ENCODE peak calls at places on chromosomes 5 and 9, in ten cellular contexts. L, M, X, Q, H, U, T, K, D and J are unnamed samples.

GRCh38 chr5:145953202-145953601 is 16.8 kb downstream of the SH3RF2 start:
- DNase-seq in L (no peak), M (no peak), X (no peak), Q (no peak), H (no peak), U (no peak), T (no peak), K (no peak), D (no peak), J (no peak)

GRCh38 chr5:112795944-112796678 is 58.4 kb downstream of the APC start:
- DNase-seq in L (no peak), M (peak), X (no peak), Q (no peak), H (no peak), U (no peak), T (no peak), K (no peak), D (no peak), J (no peak)

GRCh38 chr5:135999396-136000139 is 29.2 kb upstream of the TGFBI start:
- DNase-seq in L (peak), M (peak), X (no peak), Q (peak), H (no peak), U (no peak), T (no peak), K (no peak), D (no peak), J (no peak)

GRCh38 chr9:95852059-95853032 is 23.1 kb upstream of the ERCC6L2 start:
- DNase-seq in L (peak), M (peak), X (peak), Q (peak), H (no peak), U (no peak), T (no peak), K (no peak), D (peak), J (peak)

GRCh38 chr5:53929596-53929995 is 369.2 kb downstream of the NDUFS4 start:
- DNase-seq in L (no peak), M (no peak), X (no peak), Q (no peak), H (no peak), U (no peak), T (no peak), K (no peak), D (no peak), J (no peak)

GRCh38 chr9:4137234-4137633 is 162.6 kb downstream of the GLIS3 start:
- DNase-seq in L (peak), M (peak), X (peak), Q (peak), H (no peak), U (no peak), T (no peak), K (no peak), D (peak), J (no peak)

GRCh38 chr5:72204946-72205345 is 97.7 kb downstream of the MAP1B start:
- DNase-seq in L (no peak), M (peak), X (no peak), Q (peak), H (no peak), U (no peak), T (no peak), K (no peak), D (no peak), J (no peak)

GRCh38 chr5:115842952-115843351 is 1.2 kb downstream of the AP3S1 start:
- DNase-seq in L (no peak), M (no peak), X (no peak), Q (no peak), H (no peak), U (no peak), T (no peak), K (no peak), D (no peak), J (no peak)

GRCh38 chr5:87121315-87122170 is 146.1 kb upstream of the RASA1 start:
- DNase-seq in L (peak), M (peak), X (peak), Q (peak), H (no peak), U (no peak), T (no peak), K (peak), D (peak), J (peak)

GRCh38 chr9:91536211-91536691 is 112.6 kb upstream of the NFIL3 start:
- DNase-seq in L (peak), M (peak), X (peak), Q (peak), H (no peak), U (no peak), T (no peak), K (no peak), D (peak), J (no peak)

GRCh38 chr5:2617461-2617860 is 134.0 kb downstream of the IRX2 start:
- DNase-seq in L (no peak), M (no peak), X (no peak), Q (no peak), H (no peak), U (no peak), T (no peak), K (no peak), D (no peak), J (no peak)